ENCODE peak calls at places on chromosomes 12 and 14, in ten cellular contexts. One of them, this sample, is unnamed.

GRCh38 chr12:64745259-64745807 is 13.9 kb downstream of the GNS start:
- DNase-seq in stimulated activated CD8-positive, alpha-beta memory T cell treated with anti-CD3 and anti-CD28 coated beads, Interleukin-7, amount 100 ng/mL, for 24 hours: no peak
- DNase-seq in GM23248: no peak
- DNase-seq in activated T-helper 1 cell treated with Interleukin-2 at 50 U/mL for 16 hours: no peak
- DNase-seq in iPS-NIHi11: no peak
- DNase-seq in immature natural killer cell: no peak
- DNase-seq in T-helper 2 cell: no peak
- DNase-seq in HEK293T: no peak
- DNase-seq in H9: no peak
- DNase-seq in neuronal stem cell: no peak
- DNase-seq in this sample: no peak

GRCh38 chr14:50122291-50122690 is 5.9 kb upstream of the VCPKMT start:
- DNase-seq in HEK293T: no peak
- DNase-seq in T-helper 2 cell: no peak
- DNase-seq in GM23248: no peak
- DNase-seq in immature natural killer cell: no peak
- DNase-seq in stimulated activated CD8-positive, alpha-beta memory T cell treated with anti-CD3 and anti-CD28 coated beads, Interleukin-7, amount 100 ng/mL, for 24 hours: no peak
- DNase-seq in H9: no peak
- DNase-seq in iPS-NIHi11: no peak
- DNase-seq in activated T-helper 1 cell treated with Interleukin-2 at 50 U/mL for 16 hours: no peak
- DNase-seq in neuronal stem cell: no peak
- DNase-seq in this sample: no peak

GRCh38 chr12:5685935-5686334 is 254.0 kb downstream of the NTF3 start:
- DNase-seq in T-helper 2 cell: no peak
- DNase-seq in H9: no peak
- DNase-seq in HEK293T: no peak
- DNase-seq in immature natural killer cell: no peak
- DNase-seq in activated T-helper 1 cell treated with Interleukin-2 at 50 U/mL for 16 hours: no peak
- DNase-seq in GM23248: no peak
- DNase-seq in iPS-NIHi11: no peak
- DNase-seq in neuronal stem cell: no peak
- DNase-seq in stimulated activated CD8-positive, alpha-beta memory T cell treated with anti-CD3 and anti-CD28 coated beads, Interleukin-7, amount 100 ng/mL, for 24 hours: no peak
- DNase-seq in this sample: no peak

GRCh38 chr12:53806689-53807088 is 54.9 kb upstream of the CISTR start:
- DNase-seq in HEK293T: no peak
- DNase-seq in iPS-NIHi11: no peak
- DNase-seq in H9: no peak
- DNase-seq in stimulated activated CD8-positive, alpha-beta memory T cell treated with anti-CD3 and anti-CD28 coated beads, Interleukin-7, amount 100 ng/mL, for 24 hours: no peak
- DNase-seq in T-helper 2 cell: no peak
- DNase-seq in GM23248: no peak
- DNase-seq in neuronal stem cell: no peak
- DNase-seq in activated T-helper 1 cell treated with Interleukin-2 at 50 U/mL for 16 hours: no peak
- DNase-seq in immature natural killer cell: no peak
- DNase-seq in this sample: peak; percentile 70

GRCh38 chr12:45464699-45465098 is 248.8 kb downstream of the ANO6 start:
- DNase-seq in T-helper 2 cell: no peak
- DNase-seq in activated T-helper 1 cell treated with Interleukin-2 at 50 U/mL for 16 hours: no peak
- DNase-seq in iPS-NIHi11: peak; percentile 16
- DNase-seq in GM23248: no peak
- DNase-seq in immature natural killer cell: no peak
- DNase-seq in HEK293T: peak; percentile 10
- DNase-seq in stimulated activated CD8-positive, alpha-beta memory T cell treated with anti-CD3 and anti-CD28 coated beads, Interleukin-7, amount 100 ng/mL, for 24 hours: no peak
- DNase-seq in H9: peak; percentile 42
- DNase-seq in neuronal stem cell: no peak
- DNase-seq in this sample: peak; percentile 2

GRCh38 chr14:95285566-95285965 is 34.1 kb downstream of the CLMN start:
- DNase-seq in neuronal stem cell: no peak
- DNase-seq in stimulated activated CD8-positive, alpha-beta memory T cell treated with anti-CD3 and anti-CD28 coated beads, Interleukin-7, amount 100 ng/mL, for 24 hours: no peak
- DNase-seq in iPS-NIHi11: no peak
- DNase-seq in immature natural killer cell: no peak
- DNase-seq in HEK293T: no peak
- DNase-seq in H9: no peak
- DNase-seq in T-helper 2 cell: no peak
- DNase-seq in GM23248: no peak
- DNase-seq in activated T-helper 1 cell treated with Interleukin-2 at 50 U/mL for 16 hours: no peak
- DNase-seq in this sample: no peak

GRCh38 chr14:24060443-24060842 is 8.6 kb downstream of the CARMIL3 start:
- DNase-seq in HEK293T: no peak
- DNase-seq in neuronal stem cell: no peak
- DNase-seq in iPS-NIHi11: no peak
- DNase-seq in GM23248: no peak
- DNase-seq in stimulated activated CD8-positive, alpha-beta memory T cell treated with anti-CD3 and anti-CD28 coated beads, Interleukin-7, amount 100 ng/mL, for 24 hours: no peak
- DNase-seq in activated T-helper 1 cell treated with Interleukin-2 at 50 U/mL for 16 hours: no peak
- DNase-seq in H9: no peak
- DNase-seq in T-helper 2 cell: no peak
- DNase-seq in immature natural killer cell: no peak
- DNase-seq in this sample: no peak

GRCh38 chr12:51531284-51531981 is 59.6 kb upstream of the SCN8A start:
- DNase-seq in HEK293T: no peak
- DNase-seq in iPS-NIHi11: no peak
- DNase-seq in T-helper 2 cell: no peak
- DNase-seq in neuronal stem cell: no peak
- DNase-seq in GM23248: no peak
- DNase-seq in stimulated activated CD8-positive, alpha-beta memory T cell treated with anti-CD3 and anti-CD28 coated beads, Interleukin-7, amount 100 ng/mL, for 24 hours: no peak
- DNase-seq in H9: no peak
- DNase-seq in activated T-helper 1 cell treated with Interleukin-2 at 50 U/mL for 16 hours: no peak
- DNase-seq in immature natural killer cell: no peak
- DNase-seq in this sample: no peak

GRCh38 chr14:98925362-98926040 is 346.5 kb downstream of the BCL11B start:
- DNase-seq in T-helper 2 cell: no peak
- DNase-seq in HEK293T: no peak
- DNase-seq in H9: no peak
- DNase-seq in GM23248: no peak
- DNase-seq in iPS-NIHi11: no peak
- DNase-seq in neuronal stem cell: no peak
- DNase-seq in stimulated activated CD8-positive, alpha-beta memory T cell treated with anti-CD3 and anti-CD28 coated beads, Interleukin-7, amount 100 ng/mL, for 24 hours: no peak
- DNase-seq in immature natural killer cell: no peak
- DNase-seq in activated T-helper 1 cell treated with Interleukin-2 at 50 U/mL for 16 hours: no peak
- DNase-seq in this sample: no peak

GRCh38 chr14:100673085-100673806 is 53.4 kb upstream of the DLK1 start:
- DNase-seq in activated T-helper 1 cell treated with Interleukin-2 at 50 U/mL for 16 hours: no peak
- DNase-seq in iPS-NIHi11: peak; percentile 79
- DNase-seq in H9: peak; percentile 78
- DNase-seq in GM23248: no peak
- DNase-seq in neuronal stem cell: no peak
- DNase-seq in immature natural killer cell: no peak
- DNase-seq in T-helper 2 cell: no peak
- DNase-seq in HEK293T: no peak
- DNase-seq in stimulated activated CD8-positive, alpha-beta memory T cell treated with anti-CD3 and anti-CD28 coated beads, Interleukin-7, amount 100 ng/mL, for 24 hours: no peak
- DNase-seq in this sample: no peak

GRCh38 chr14:58216544-58216943 is 16.6 kb downstream of the ACTR10 start:
- DNase-seq in HEK293T: no peak
- DNase-seq in H9: no peak
- DNase-seq in iPS-NIHi11: no peak
- DNase-seq in immature natural killer cell: no peak
- DNase-seq in neuronal stem cell: no peak
- DNase-seq in stimulated activated CD8-positive, alpha-beta memory T cell treated with anti-CD3 and anti-CD28 coated beads, Interleukin-7, amount 100 ng/mL, for 24 hours: no peak
- DNase-seq in T-helper 2 cell: no peak
- DNase-seq in GM23248: peak; percentile 15
- DNase-seq in activated T-helper 1 cell treated with Interleukin-2 at 50 U/mL for 16 hours: no peak
- DNase-seq in this sample: peak; percentile 30

GRCh38 chr12:5901416-5901815 is 43.6 kb downstream of the ANO2 start:
- DNase-seq in iPS-NIHi11: no peak
- DNase-seq in neuronal stem cell: no peak
- DNase-seq in T-helper 2 cell: no peak
- DNase-seq in stimulated activated CD8-positive, alpha-beta memory T cell treated with anti-CD3 and anti-CD28 coated beads, Interleukin-7, amount 100 ng/mL, for 24 hours: no peak
- DNase-seq in activated T-helper 1 cell treated with Interleukin-2 at 50 U/mL for 16 hours: no peak
- DNase-seq in HEK293T: no peak
- DNase-seq in GM23248: no peak
- DNase-seq in immature natural killer cell: no peak
- DNase-seq in H9: no peak
- DNase-seq in this sample: no peak

GRCh38 chr14:60079723-60080122 is 12.0 kb upstream of the PCNX4 start:
- DNase-seq in neuronal stem cell: no peak
- DNase-seq in iPS-NIHi11: no peak
- DNase-seq in activated T-helper 1 cell treated with Interleukin-2 at 50 U/mL for 16 hours: no peak
- DNase-seq in stimulated activated CD8-positive, alpha-beta memory T cell treated with anti-CD3 and anti-CD28 coated beads, Interleukin-7, amount 100 ng/mL, for 24 hours: no peak
- DNase-seq in immature natural killer cell: no peak
- DNase-seq in HEK293T: no peak
- DNase-seq in GM23248: no peak
- DNase-seq in H9: no peak
- DNase-seq in T-helper 2 cell: no peak
- DNase-seq in this sample: peak; percentile 8

GRCh38 chr14:69741055-69741454 is 25.9 kb upstream of the SRSF5 start:
- DNase-seq in T-helper 2 cell: no peak
- DNase-seq in GM23248: no peak
- DNase-seq in H9: no peak
- DNase-seq in HEK293T: no peak
- DNase-seq in stimulated activated CD8-positive, alpha-beta memory T cell treated with anti-CD3 and anti-CD28 coated beads, Interleukin-7, amount 100 ng/mL, for 24 hours: no peak
- DNase-seq in iPS-NIHi11: no peak
- DNase-seq in neuronal stem cell: no peak
- DNase-seq in activated T-helper 1 cell treated with Interleukin-2 at 50 U/mL for 16 hours: no peak
- DNase-seq in immature natural killer cell: no peak
- DNase-seq in this sample: no peak

GRCh38 chr14:30058401-30058800 is 130.8 kb upstream of the PRKD1 start:
- DNase-seq in neuronal stem cell: no peak
- DNase-seq in iPS-NIHi11: no peak
- DNase-seq in stimulated activated CD8-positive, alpha-beta memory T cell treated with anti-CD3 and anti-CD28 coated beads, Interleukin-7, amount 100 ng/mL, for 24 hours: no peak
- DNase-seq in T-helper 2 cell: no peak
- DNase-seq in activated T-helper 1 cell treated with Interleukin-2 at 50 U/mL for 16 hours: no peak
- DNase-seq in HEK293T: no peak
- DNase-seq in immature natural killer cell: no peak
- DNase-seq in H9: no peak
- DNase-seq in GM23248: peak; percentile 45
- DNase-seq in this sample: no peak

GRCh38 chr14:74653386-74654138 is 41.5 kb upstream of the LTBP2 start:
- DNase-seq in iPS-NIHi11: no peak
- DNase-seq in immature natural killer cell: no peak
- DNase-seq in neuronal stem cell: no peak
- DNase-seq in activated T-helper 1 cell treated with Interleukin-2 at 50 U/mL for 16 hours: no peak
- DNase-seq in T-helper 2 cell: no peak
- DNase-seq in HEK293T: no peak
- DNase-seq in stimulated activated CD8-positive, alpha-beta memory T cell treated with anti-CD3 and anti-CD28 coated beads, Interleukin-7, amount 100 ng/mL, for 24 hours: no peak
- DNase-seq in GM23248: peak; percentile 78
- DNase-seq in H9: no peak
- DNase-seq in this sample: no peak